ENCODE peak calls at places on chromosomes 11 and 22, in four cellular contexts. One of them, this sample, is unnamed.
A peak's percentile ranks its signal among the peaks of the same experiment; 100 is the strongest.

GRCh38 chr11:122344281-122344680 is 228.3 kb upstream of the BLID start:
- DNase-seq in K562: no peak
- DNase-seq in HepG2: no peak
- DNase-seq in GM12878: no peak
- DNase-seq in this sample: no peak

GRCh38 chr22:47062126-47062525 is 299.7 kb downstream of the TBC1D22A start:
- DNase-seq in K562: no peak
- DNase-seq in HepG2: no peak
- DNase-seq in GM12878: no peak
- DNase-seq in this sample: no peak

GRCh38 chr11:126951465-126951864 is 49.1 kb downstream of the KIRREL3 start:
- DNase-seq in K562: no peak
- DNase-seq in HepG2: no peak
- DNase-seq in GM12878: no peak
- DNase-seq in this sample: no peak

GRCh38 chr11:69172674-69173073 is 16.9 kb downstream of the SMIM38 start:
- DNase-seq in K562: no peak
- DNase-seq in HepG2: no peak
- DNase-seq in GM12878: no peak
- DNase-seq in this sample: no peak

GRCh38 chr11:2816941-2817421 is 68.6 kb downstream of the CDKN1C start:
- DNase-seq in K562: no peak
- DNase-seq in HepG2: no peak
- DNase-seq in GM12878: no peak
- DNase-seq in this sample: no peak

GRCh38 chr11:68025047-68025446 is 5.4 kb upstream of the NDUFS8 start:
- DNase-seq in K562: no peak
- DNase-seq in HepG2: no peak
- DNase-seq in GM12878: no peak
- DNase-seq in this sample: no peak

GRCh38 chr11:76237914-76238313 is 31.6 kb upstream of the WNT11 start:
- DNase-seq in K562: peak; percentile 46
- DNase-seq in HepG2: peak; percentile 66
- DNase-seq in GM12878: no peak
- DNase-seq in this sample: peak; percentile 32

GRCh38 chr11:23233075-23233474 is 372.8 kb upstream of the CCDC179 start:
- DNase-seq in K562: no peak
- DNase-seq in HepG2: no peak
- DNase-seq in GM12878: no peak
- DNase-seq in this sample: no peak

GRCh38 chr22:50027639-50028537 is 15.3 kb upstream of the IL17REL start:
- DNase-seq in K562: no peak
- DNase-seq in HepG2: no peak
- DNase-seq in GM12878: no peak
- DNase-seq in this sample: no peak

GRCh38 chr22:35394810-35395563 is 5.0 kb upstream of the MCM5 start:
- DNase-seq in K562: no peak
- DNase-seq in HepG2: no peak
- DNase-seq in GM12878: no peak
- DNase-seq in this sample: no peak

GRCh38 chr22:49709464-49709863 is 118.2 kb downstream of the BRD1 start:
- DNase-seq in K562: no peak
- DNase-seq in HepG2: no peak
- DNase-seq in GM12878: no peak
- DNase-seq in this sample: no peak

GRCh38 chr11:69001301-69002081 is 11.6 kb downstream of the MRGPRF start:
- DNase-seq in K562: no peak
- DNase-seq in HepG2: no peak
- DNase-seq in GM12878: no peak
- DNase-seq in this sample: no peak

GRCh38 chr11:36210529-36210928 is 78.7 kb downstream of the COMMD9 start:
- DNase-seq in K562: no peak
- DNase-seq in HepG2: no peak
- DNase-seq in GM12878: no peak
- DNase-seq in this sample: no peak

GRCh38 chr11:115471367-115471766 is 32.8 kb downstream of the CADM1 start:
- DNase-seq in K562: no peak
- DNase-seq in HepG2: peak; percentile 80
- DNase-seq in GM12878: peak; percentile 40
- DNase-seq in this sample: no peak

DNA sequence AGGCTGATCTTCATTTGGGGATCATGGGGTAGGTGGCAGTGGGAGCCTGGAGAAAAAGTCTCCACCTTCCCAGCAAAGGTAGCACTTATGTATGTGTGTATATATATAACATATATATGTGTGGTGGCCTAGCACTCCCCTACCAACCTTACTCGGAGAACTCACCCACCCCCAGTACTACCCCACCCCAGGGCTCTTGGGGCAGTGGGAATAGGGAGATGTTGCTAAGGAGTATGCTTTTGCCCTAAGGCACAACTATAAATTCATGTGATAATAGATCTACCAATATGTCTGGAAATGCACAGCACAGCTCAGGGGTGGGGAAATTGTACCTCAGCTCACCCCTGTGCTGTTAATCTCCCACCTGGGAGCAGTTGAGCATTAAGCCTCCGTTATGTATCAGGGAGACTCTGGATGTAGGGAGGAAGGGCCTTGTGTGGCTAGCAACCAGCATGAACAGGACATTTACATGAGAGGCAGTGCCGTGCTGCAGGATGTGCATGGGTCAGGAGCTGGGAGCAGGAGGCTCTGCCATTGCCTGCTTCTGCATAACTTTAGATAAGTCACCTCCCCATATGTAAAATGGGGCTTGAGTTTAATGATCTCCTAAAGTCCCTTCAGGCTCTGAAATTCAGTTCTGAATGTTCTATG is 57.3 kb downstream of the C11orf91 start:
- DNase-seq in K562: no peak
- DNase-seq in HepG2: no peak
- DNase-seq in GM12878: no peak
- DNase-seq in this sample: no peak
- TF ChIP-seq TARDBP in K562: no peak
- TF ChIP-seq TARDBP in HepG2: no peak
- TF ChIP-seq TARDBP in GM12878: no peak
- TF ChIP-seq TARDBP in this sample: no peak

GRCh38 chr22:45527456-45527855 is 24.8 kb downstream of the FBLN1 start:
- DNase-seq in K562: no peak
- DNase-seq in HepG2: no peak
- DNase-seq in GM12878: no peak
- DNase-seq in this sample: no peak

GRCh38 chr22:45529097-45529496 is 26.4 kb downstream of the FBLN1 start:
- DNase-seq in K562: no peak
- DNase-seq in HepG2: no peak
- DNase-seq in GM12878: no peak
- DNase-seq in this sample: no peak

GRCh38 chr22:45526768-45527360 is 24.2 kb downstream of the FBLN1 start:
- DNase-seq in K562: no peak
- DNase-seq in HepG2: no peak
- DNase-seq in GM12878: no peak
- DNase-seq in this sample: no peak

GRCh38 chr22:45526263-45526662 is 23.6 kb downstream of the FBLN1 start:
- DNase-seq in K562: no peak
- DNase-seq in HepG2: no peak
- DNase-seq in GM12878: no peak
- DNase-seq in this sample: no peak

GRCh38 chr22:45528046-45528445 is 25.4 kb downstream of the FBLN1 start:
- DNase-seq in K562: no peak
- DNase-seq in HepG2: no peak
- DNase-seq in GM12878: no peak
- DNase-seq in this sample: no peak
- TF ChIP-seq TARDBP in K562: no peak
- TF ChIP-seq TARDBP in HepG2: no peak
- TF ChIP-seq TARDBP in GM12878: no peak
- TF ChIP-seq TARDBP in this sample: no peak

DNA sequence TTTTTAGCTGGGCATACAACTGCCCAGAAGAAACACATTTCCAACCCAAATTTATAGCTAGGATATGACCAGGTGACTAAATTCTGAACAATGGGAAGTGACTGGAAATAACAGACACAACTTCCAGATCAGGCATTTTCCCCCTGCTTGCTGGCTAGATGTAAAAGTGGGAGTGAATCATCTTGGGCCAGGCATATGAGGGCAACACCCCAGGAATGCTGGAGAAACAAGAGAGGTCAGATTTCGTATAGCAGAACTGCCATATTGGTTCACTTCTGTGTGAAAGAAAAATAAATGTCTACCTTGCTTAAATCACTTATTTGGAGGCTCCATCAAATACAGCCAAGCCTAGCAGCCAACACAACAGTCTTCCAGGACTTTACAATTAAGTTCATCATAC is 7.4 kb downstream of the ATL3 start:
- DNase-seq in K562: no peak
- DNase-seq in HepG2: no peak
- DNase-seq in GM12878: no peak
- DNase-seq in this sample: no peak
- TF ChIP-seq TARDBP in K562: no peak
- TF ChIP-seq TARDBP in HepG2: no peak
- TF ChIP-seq TARDBP in GM12878: no peak
- TF ChIP-seq TARDBP in this sample: no peak

GRCh38 chr22:45969801-45970464 is 7.0 kb downstream of the WNT7B start:
- DNase-seq in K562: no peak
- DNase-seq in HepG2: no peak
- DNase-seq in GM12878: no peak
- DNase-seq in this sample: no peak

GRCh38 chr22:45968003-45968650 is 8.8 kb downstream of the WNT7B start:
- DNase-seq in K562: no peak
- DNase-seq in HepG2: no peak
- DNase-seq in GM12878: no peak
- DNase-seq in this sample: no peak

GRCh38 chr22:45968751-45969413 is 8.1 kb downstream of the WNT7B start:
- DNase-seq in K562: no peak
- DNase-seq in HepG2: no peak
- DNase-seq in GM12878: no peak
- DNase-seq in this sample: no peak

GRCh38 chr22:45970709-45971388 is 6.1 kb downstream of the WNT7B start:
- DNase-seq in K562: no peak
- DNase-seq in HepG2: no peak
- DNase-seq in GM12878: no peak
- DNase-seq in this sample: no peak

DNA sequence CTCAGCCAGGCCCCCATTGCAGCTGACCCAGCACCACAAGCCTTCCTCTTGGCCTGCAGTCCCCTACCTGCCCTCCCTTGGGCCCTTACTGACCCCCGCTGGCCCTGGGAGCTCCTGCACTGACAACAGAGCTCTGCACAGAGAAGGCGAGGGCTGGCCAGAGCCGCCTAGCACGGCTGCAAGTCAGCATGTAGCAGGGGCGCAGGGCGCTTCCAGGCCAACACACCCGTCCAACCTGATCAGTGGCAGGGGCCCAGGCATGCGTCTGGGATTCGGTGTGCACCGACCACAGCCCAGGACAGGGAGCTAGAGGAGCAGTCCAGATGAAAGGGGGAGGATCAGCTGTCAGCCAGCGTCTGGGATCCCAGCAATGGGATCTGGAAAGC is 7.6 kb downstream of the WNT7B start:
- DNase-seq in K562: peak; percentile 19
- DNase-seq in HepG2: no peak
- DNase-seq in GM12878: no peak
- DNase-seq in this sample: no peak
- TF ChIP-seq TARDBP in K562: no peak
- TF ChIP-seq TARDBP in HepG2: no peak
- TF ChIP-seq TARDBP in GM12878: no peak
- TF ChIP-seq TARDBP in this sample: no peak

GRCh38 chr11:99505831-99506230 is 485.1 kb downstream of the CNTN5 start:
- DNase-seq in K562: no peak
- DNase-seq in HepG2: no peak
- DNase-seq in GM12878: no peak
- DNase-seq in this sample: no peak
- TF ChIP-seq TARDBP in K562: no peak
- TF ChIP-seq TARDBP in HepG2: no peak
- TF ChIP-seq TARDBP in GM12878: no peak
- TF ChIP-seq TARDBP in this sample: no peak

This sample was measured in HEK293T.